ENCODE peak calls at places on chromosomes 7 and 10, in six cellular contexts. Q is aorta, E is pancreas, R is A549, D is SK-N-SH, G is K562. I is an unnamed sample.

GRCh38 chr10:101749511-101750016 is 26.4 kb downstream of the FGF8 start:
- DNase-seq in Q (no peak), E (no peak), R (no peak), D (no peak), G (peak; percentile 76), I (no peak)

GRCh38 chr10:131207584-131208532 is 103.7 kb downstream of the TCERG1L start:
- DNase-seq in Q (no peak), E (no peak), R (no peak), D (no peak), G (no peak), I (no peak)

GRCh38 chr7:125358551-125359167 is 429.0 kb upstream of the POT1 start:
- DNase-seq in Q (no peak), E (no peak), R (no peak), D (no peak), G (no peak), I (peak; percentile 2)

GRCh38 chr10:110843031-110843430 is 28.7 kb upstream of the PDCD4 start:
- DNase-seq in Q (no peak), E (no peak), R (no peak), D (no peak), G (no peak), I (no peak)

GRCh38 chr7:25762511-25763119 is 389.4 kb upstream of the NFE2L3 start:
- DNase-seq in Q (no peak), E (no peak), R (no peak), D (no peak), G (no peak), I (no peak)

GRCh38 chr7:141198191-141198958 is 124.5 kb downstream of the TMEM178B start:
- DNase-seq in Q (no peak), E (no peak), R (no peak), D (peak; percentile 66), G (no peak), I (no peak)

GRCh38 chr10:70729763-70730357 is 55.3 kb downstream of the TBATA start:
- DNase-seq in Q (no peak), E (no peak), R (no peak), D (peak; percentile 45), G (no peak), I (peak; percentile 49)

GRCh38 chr10:13907570-13907969 is 320.8 kb downstream of the PRPF18 start:
- DNase-seq in Q (no peak), E (no peak), R (no peak), D (no peak), G (no peak), I (peak; percentile 17)

GRCh38 chr10:9253121-9253520 is 1198.6 kb downstream of the GATA3 start:
- DNase-seq in Q (no peak), E (no peak), R (no peak), D (peak; percentile 23), G (no peak), I (no peak)

GRCh38 chr7:93574646-93575554 is at the start of gene CALCR:
- DNase-seq in Q (no peak), E (no peak), R (peak; percentile 16), D (peak; percentile 71), G (no peak), I (no peak)

GRCh38 chr7:43117025-43117424 is 4.6 kb downstream of the HECW1 start:
- DNase-seq in Q (no peak), E (no peak), R (no peak), D (no peak), G (no peak), I (no peak)

GRCh38 chr10:59867590-59867989 is 38.8 kb downstream of the CCDC6 start:
- DNase-seq in Q (no peak), E (no peak), R (no peak), D (no peak), G (no peak), I (no peak)

GRCh38 chr10:106930751-106931150 is 233.8 kb downstream of the SORCS1 start:
- DNase-seq in Q (no peak), E (no peak), R (no peak), D (no peak), G (no peak), I (no peak)

GRCh38 chr10:71718165-71718678 is 1.4 kb downstream of the C10orf105 start:
- DNase-seq in Q (peak; percentile 46), E (no peak), R (no peak), D (no peak), G (no peak), I (no peak)

GRCh38 chr10:86079088-86079487 is 287.5 kb downstream of the GRID1 start:
- DNase-seq in Q (no peak), E (no peak), R (no peak), D (no peak), G (peak; percentile 92), I (no peak)

DNA sequence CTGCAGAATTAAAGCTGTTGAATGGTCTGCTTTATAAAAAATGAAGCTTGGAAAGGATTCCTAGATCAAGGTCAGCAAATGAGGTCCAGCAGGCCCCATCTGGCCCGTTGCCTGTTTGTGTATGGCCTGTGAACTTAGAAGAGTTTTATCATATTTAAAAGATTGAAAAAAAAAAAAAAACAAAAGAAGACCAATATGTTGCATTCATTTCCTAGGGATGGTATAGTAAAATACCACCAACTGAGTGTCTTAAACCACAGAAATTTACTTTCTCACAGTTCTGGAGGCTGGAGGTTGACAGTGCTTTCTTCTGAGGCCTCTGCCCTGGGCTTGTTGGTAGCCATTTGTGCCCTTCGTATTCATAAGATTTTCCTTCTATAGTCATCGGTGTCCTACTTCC is 109.2 kb downstream of the PPP1R3A start:
- DNase-seq in Q (no peak), E (no peak), R (no peak), D (no peak), G (no peak), I (no peak)
- H3K27ac ChIP-seq in Q (no peak overlapping the region), E (no peak overlapping the region), R (no peak overlapping the region), D (peak overlapping the region; percentile 36), G (no peak overlapping the region), I (no peak overlapping the region)

DNA sequence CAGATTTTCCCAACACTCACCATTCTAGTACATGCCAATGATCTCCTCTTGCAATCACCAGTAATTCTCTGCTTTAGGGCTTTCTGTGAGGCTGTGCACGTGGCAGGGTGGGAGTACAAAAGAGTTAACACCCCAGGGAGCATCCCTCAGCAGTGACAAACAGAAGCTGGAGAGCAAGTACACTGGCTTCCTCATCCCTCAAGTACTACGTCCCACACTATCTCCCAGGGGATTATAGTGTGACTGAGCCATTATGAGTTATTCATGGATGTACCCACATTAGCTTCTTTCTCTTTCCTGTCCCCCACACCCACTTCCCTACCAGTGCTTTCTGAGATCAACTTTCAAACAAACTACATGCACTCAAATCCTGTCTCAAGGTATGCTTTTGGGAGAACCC is 1216.5 kb upstream of the AUTS2 start:
- DNase-seq in Q (no peak), E (no peak), R (no peak), D (no peak), G (no peak), I (no peak)
- H3K9me3 ChIP-seq in Q (peaks cover 5% of the 10 kb centered on the region), E (no peaks in the 10 kb centered on the region), R (peaks cover 28% of the 10 kb centered on the region), D (peaks cover 4% of the 10 kb centered on the region), G (no peaks in the 10 kb centered on the region), I (no peaks in the 10 kb centered on the region)

GRCh38 chr7:111954474-111955311 is 251.5 kb downstream of the DOCK4 start:
- DNase-seq in Q (peak; percentile 53), E (no peak), R (no peak), D (no peak), G (peak; percentile 48), I (no peak)
- H3K27ac ChIP-seq in Q (no peak overlapping the region), E (no peak overlapping the region), R (no peak overlapping the region), D (no peak overlapping the region), G (no peak overlapping the region), I (no peak overlapping the region)

GRCh38 chr7:158138329-158138597 is 449.4 kb downstream of the PTPRN2 start:
- DNase-seq in Q (no peak), E (no peak), R (no peak), D (no peak), G (no peak), I (no peak)
- H3K9me3 ChIP-seq in Q (peaks cover 3% of the 10 kb centered on the region), E (no peaks in the 10 kb centered on the region), R (no peaks in the 10 kb centered on the region), D (peaks cover 3% of the 10 kb centered on the region), G (no peaks in the 10 kb centered on the region), I (no peaks in the 10 kb centered on the region)

GRCh38 chr10:68144709-68145108 is 35.4 kb downstream of the MYPN start:
- DNase-seq in Q (no peak), E (peak; percentile 6), R (no peak), D (no peak), G (no peak), I (no peak)
- H3K27ac ChIP-seq in Q (no peak overlapping the region), E (no peak overlapping the region), R (no peak overlapping the region), D (no peak overlapping the region), G (no peak overlapping the region), I (no peak overlapping the region)

I was measured in cardiac muscle cell.